ENCODE peak calls at places on chromosomes 16 and 17, in five cellular contexts. R, D, S, N and Q are unnamed samples. For H3K27me3, the result is how much of the 10 kb centered on the place peaks cover.

GRCh38 chr16:58837950-58838349 is 103.8 kb upstream of the GOT2 start:
- DNase-seq in R (no peak), D (no peak), S (no peak), N (no peak), Q (no peak)

GRCh38 chr17:21029032-21029431 is 13.8 kb downstream of the USP22 start:
- DNase-seq in R (no peak), D (no peak), S (no peak), N (no peak), Q (no peak)

GRCh38 chr16:54135361-54136275 is 151.0 kb downstream of the IRX3 start:
- DNase-seq in R (no peak), D (no peak), S (no peak), N (no peak), Q (no peak)

GRCh38 chr16:16083421-16084156 is 134.2 kb downstream of the ABCC1 start:
- DNase-seq in R (no peak), D (no peak), S (no peak), N (no peak), Q (no peak)

GRCh38 chr16:24701521-24701951 is 27.9 kb upstream of the TNRC6A start:
- DNase-seq in R (no peak), D (no peak), S (no peak), N (no peak), Q (no peak)

GRCh38 chr17:83019376-83019775 is 60.0 kb upstream of the METRNL start:
- DNase-seq in R (no peak), D (no peak), S (no peak), N (no peak), Q (no peak)

GRCh38 chr17:3695723-3696411 is at the start of gene P2RX5:
- DNase-seq in R (peak), D (no peak), S (peak), N (no peak), Q (peak)

GRCh38 chr17:38601539-38602351 is 4.0 kb downstream of the SRCIN1 start:
- DNase-seq in R (no peak), D (peak), S (no peak), N (no peak), Q (no peak)

GRCh38 chr17:41678907-41679739 is 9.6 kb upstream of the EIF1 start:
- DNase-seq in R (peak), D (peak), S (peak), N (peak), Q (peak)

GRCh38 chr17:63150994-63151464 is 185.0 kb downstream of the TANC2 start:
- DNase-seq in R (no peak), D (no peak), S (no peak), N (no peak), Q (no peak)

GRCh38 chr16:28974007-28974436 is 556 bp upstream of the SPNS1 start:
- DNase-seq in R (no peak), D (peak), S (peak), N (no peak), Q (no peak)

GRCh38 chr17:68346448-68346847 is 55.2 kb downstream of the ARSG start:
- DNase-seq in R (peak), D (peak), S (peak), N (peak), Q (peak)

GRCh38 chr16:89324056-89325010 is 106.8 kb downstream of the ZNF778 start:
- DNase-seq in R (no peak), D (no peak), S (no peak), N (no peak), Q (no peak)

GRCh38 chr16:57092786-57093301 is 461 bp downstream of the CPNE2 start:
- DNase-seq in R (peak), D (peak), S (peak), N (no peak), Q (peak)

GRCh38 chr17:8257801-8258200 is 8.7 kb downstream of the PFAS start:
- DNase-seq in R (no peak), D (no peak), S (no peak), N (no peak), Q (no peak)

GRCh38 chr17:46832945-46833839 is 14.7 kb upstream of the WNT3 start:
- DNase-seq in R (no peak), D (no peak), S (no peak), N (no peak), Q (no peak)

GRCh38 chr16:56600398-56600999 is 7.9 kb upstream of the MT2A start:
- DNase-seq in R (no peak), D (no peak), S (peak), N (no peak), Q (peak)

GRCh38 chr16:558298-559020 is 1.7 kb upstream of the PRR35 start:
- DNase-seq in R (no peak), D (no peak), S (no peak), N (no peak), Q (no peak)

DNA sequence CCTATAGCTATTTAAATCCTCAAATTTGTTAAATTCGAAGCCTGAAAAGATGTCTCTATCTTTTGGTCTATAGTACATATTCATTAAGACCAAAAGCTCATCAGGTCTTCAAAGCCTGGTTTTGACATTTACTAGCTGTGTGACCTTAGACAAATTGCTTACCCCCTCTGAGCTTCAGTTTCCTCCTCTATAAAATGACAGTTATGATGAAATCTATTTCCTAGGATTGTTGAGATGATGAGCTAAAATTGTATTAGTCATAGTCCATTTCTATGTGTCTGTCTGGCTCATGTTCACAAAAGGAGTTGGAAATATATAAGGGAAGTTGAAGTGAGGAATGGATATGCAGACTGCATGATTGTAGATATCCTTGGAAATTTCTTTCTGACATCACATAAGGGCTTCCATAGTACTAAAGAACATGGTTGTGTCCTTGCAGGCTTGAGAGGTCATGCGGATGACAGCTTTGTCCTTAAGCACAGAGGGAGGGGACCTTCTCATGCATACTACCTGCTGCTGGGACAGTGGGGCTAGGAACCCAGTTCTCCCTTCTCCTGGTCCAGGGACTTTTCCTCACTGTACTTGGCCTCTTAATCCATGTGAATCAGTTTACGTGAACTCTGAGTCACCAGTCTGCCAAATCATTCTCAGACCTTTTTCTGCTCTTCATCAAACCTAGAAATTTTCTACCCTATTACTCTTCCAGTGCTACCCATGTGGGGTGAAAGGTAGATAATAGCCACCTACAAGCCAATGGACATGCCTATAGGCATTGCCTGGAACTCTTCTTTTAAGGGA is 487.5 kb upstream of the SALL1 start:
- DNase-seq in R (no peak), D (no peak), S (no peak), N (no peak), Q (no peak)
- H3K27ac ChIP-seq in R (no peak), D (no peak), S (no peak), N (no peak), Q (no peak)

DNA sequence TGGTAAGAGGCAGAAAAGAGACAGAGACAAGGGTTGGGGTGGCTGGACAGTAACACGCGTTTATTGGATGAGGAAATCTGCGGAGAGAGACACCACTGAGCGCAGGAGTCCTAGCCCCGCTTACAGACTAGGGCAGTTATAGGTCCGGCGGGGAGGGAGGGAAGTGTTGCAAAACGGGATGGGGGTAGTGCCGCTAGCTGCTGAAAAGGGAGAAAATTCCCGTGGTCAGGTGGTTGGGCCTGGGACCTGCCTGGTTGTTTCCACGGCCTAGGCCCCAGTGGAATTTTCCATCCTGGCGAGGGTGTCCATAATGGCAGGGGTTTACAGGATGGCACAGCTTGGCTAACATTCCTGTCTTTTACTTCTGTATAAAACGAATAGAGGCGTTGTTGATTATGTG is 5.5 kb upstream of the CPHXL2 start:
- DNase-seq in R (no peak), D (no peak), S (no peak), N (no peak), Q (no peak)
- H3K27me3 ChIP-seq in R (under half), D (under half), S (under half), N (under half), Q (under half)

DNA sequence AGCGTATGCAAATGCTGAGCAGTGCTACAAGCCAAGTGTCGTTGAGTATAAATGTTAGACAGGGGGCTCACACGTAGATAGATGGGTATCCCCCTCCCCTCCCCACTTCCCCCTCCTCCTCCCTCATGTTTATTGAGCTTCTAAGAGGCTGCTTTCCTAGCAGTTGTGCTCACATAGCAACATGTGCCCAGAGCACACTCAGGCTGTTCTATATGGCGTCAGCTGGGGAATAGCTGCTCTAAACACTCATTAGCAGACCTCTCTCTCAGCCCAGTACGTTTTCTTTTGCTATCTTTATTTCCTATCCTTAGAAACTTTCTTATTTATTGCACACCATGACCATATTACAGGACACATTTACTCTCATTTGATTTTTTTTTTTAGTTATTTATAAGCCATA is 1.8 kb downstream of the KCNJ2 start:
- DNase-seq in R (no peak), D (peak), S (no peak), N (no peak), Q (no peak)
- H3K4me3 ChIP-seq in R (no peak), D (peak), S (no peak), N (no peak), Q (no peak)

GRCh38 chr17:9268546-9268945 is 247.2 kb downstream of the NTN1 start:
- DNase-seq in R (no peak), D (no peak), S (no peak), N (no peak), Q (no peak)
- H3K27ac ChIP-seq in R (no peak), D (no peak), S (no peak), N (no peak), Q (no peak)